ENCODE peak calls at places on chromosomes 1 and 21, in four cellular contexts. X, Q, O and K are unnamed samples.

GRCh38 chr1:51410568-51411460 is 80.5 kb upstream of the TTC39A start:
- DNase-seq in X (no peak), O (no peak), Q (no peak), K (no peak)

GRCh38 chr1:116673935-116674630 is 6.5 kb upstream of the IGSF3 start:
- DNase-seq in X (no peak), Q (no peak), O (no peak), K (no peak)

GRCh38 chr1:204829133-204829532 is 41.5 kb upstream of the NFASC start:
- DNase-seq in Q (no peak), X (no peak), O (no peak), K (no peak)

GRCh38 chr1:169901119-169901518 is 7.4 kb upstream of the SCYL3 start:
- DNase-seq in X (no peak), O (no peak), Q (no peak), K (no peak)

GRCh38 chr1:8004113-8004802 is 21.9 kb downstream of the ERRFI1 start:
- DNase-seq in X (no peak), O (no peak), Q (no peak), K (no peak)

GRCh38 chr1:16631248-16632043 is 18.1 kb upstream of the NBPF1 start:
- DNase-seq in O (no peak), X (no peak), Q (peak), K (peak)

GRCh38 chr21:34147835-34148804 is 74.7 kb downstream of the MRPS6 start:
- DNase-seq in O (no peak), Q (no peak), X (no peak), K (no peak)

GRCh38 chr1:42259059-42259738 is 75.8 kb downstream of the FOXJ3 start:
- DNase-seq in Q (no peak), O (no peak), X (no peak), K (no peak)

GRCh38 chr21:20443558-20444155 is 554.6 kb upstream of the NCAM2 start:
- DNase-seq in X (no peak), Q (peak), O (peak), K (no peak)

GRCh38 chr1:203325418-203326091 is 20.2 kb downstream of the BTG2 start:
- DNase-seq in O (no peak), X (no peak), Q (no peak), K (peak)

GRCh38 chr1:205797122-205797521 is 15.9 kb downstream of the SLC41A1 start:
- DNase-seq in O (no peak), Q (no peak), X (no peak), K (no peak)

GRCh38 chr1:62689524-62689923 is 1.3 kb upstream of the DOCK7 start:
- DNase-seq in Q (no peak), O (no peak), X (no peak), K (no peak)

GRCh38 chr1:168396940-168397680 is 116.4 kb downstream of the TBX19 start:
- DNase-seq in O (no peak), X (no peak), Q (no peak), K (no peak)

GRCh38 chr1:111789666-111790316 is 34.1 kb downstream of the DDX20 start:
- DNase-seq in X (no peak), O (no peak), Q (no peak), K (no peak)

GRCh38 chr1:26861286-26861701 is 1.7 kb upstream of the SFN start:
- DNase-seq in Q (no peak), X (no peak), O (no peak), K (no peak)

GRCh38 chr1:241934181-241934815 is 23.3 kb upstream of the BECN2 start:
- DNase-seq in O (peak), X (no peak), Q (peak), K (no peak)

GRCh38 chr1:114585221-114585620 is 3.8 kb upstream of the BCAS2 start:
- DNase-seq in X (no peak), Q (no peak), O (no peak), K (no peak)

GRCh38 chr1:160550572-160551034 is 27.5 kb upstream of the SLAMF6 start:
- DNase-seq in X (peak), O (no peak), Q (no peak), K (peak)

GRCh38 chr1:27360159-27361043 is 6.4 kb downstream of the MAP3K6 start:
- DNase-seq in O (no peak), Q (peak), X (peak), K (no peak)

GRCh38 chr1:204742676-204743075 is 57.1 kb upstream of the LRRN2 start:
- DNase-seq in X (no peak), O (no peak), Q (no peak), K (no peak)

GRCh38 chr1:41547336-41547735 is 62.9 kb upstream of the EDN2 start:
- DNase-seq in O (no peak), Q (no peak), X (no peak), K (no peak)

GRCh38 chr1:223774133-223774811 is 61.9 kb downstream of the CAPN2 start:
- DNase-seq in Q (no peak), O (no peak), X (no peak), K (no peak)

GRCh38 chr1:66381626-66382275 is 152.2 kb upstream of the SGIP1 start:
- DNase-seq in Q (no peak), O (no peak), X (no peak), K (no peak)

GRCh38 chr21:45846373-45847160 is 135.0 kb upstream of the COL6A1 start:
- DNase-seq in Q (no peak), O (no peak), X (no peak), K (no peak)